ENCODE peak calls at places on chromosome 7, in seven cellular contexts. D, F, Z, B, Y, P and H are unnamed samples.
A peak's percentile ranks its signal among the peaks of the same experiment; 100 is the strongest.

GRCh38 chr7:94602181-94602580 is 53.8 kb downstream of the SGCE start:
- DNase-seq in D (no peak), F (no peak), Z (no peak), B (no peak), Y (no peak), P (no peak), H (no peak)

GRCh38 chr7:44289341-44290249 is 35.8 kb downstream of the CAMK2B start:
- DNase-seq in D (no peak), F (peak; percentile 36), Z (peak; percentile 23), B (peak; percentile 3), Y (peak; percentile 59), P (no peak), H (peak; percentile 32)

GRCh38 chr7:43677864-43678263 is 51.5 kb downstream of the COA1 start:
- DNase-seq in D (no peak), F (no peak), Z (no peak), B (no peak), Y (no peak), P (no peak), H (no peak)

GRCh38 chr7:121195859-121196588 is 132.8 kb upstream of the WNT16 start:
- DNase-seq in D (no peak), F (no peak), Z (no peak), B (no peak), Y (peak; percentile 59), P (no peak), H (no peak)

GRCh38 chr7:128883622-128884549 is 21.2 kb downstream of the ATP6V1F start:
- DNase-seq in D (peak; percentile 77), F (peak; percentile 87), Z (peak; percentile 83), B (peak; percentile 75), Y (peak; percentile 89), P (peak; percentile 74), H (peak; percentile 87)

GRCh38 chr7:79245623-79246249 is 207.7 kb downstream of the MAGI2 start:
- DNase-seq in D (no peak), F (no peak), Z (no peak), B (no peak), Y (no peak), P (no peak), H (no peak)

GRCh38 chr7:30888783-30889182 is 22.9 kb upstream of the AQP1 start:
- DNase-seq in D (no peak), F (no peak), Z (no peak), B (no peak), Y (peak; percentile 90), P (no peak), H (no peak)

GRCh38 chr7:59986-60675 is 132.2 kb upstream of the FAM20C start:
- DNase-seq in D (no peak), F (peak; percentile 30), Z (no peak), B (no peak), Y (no peak), P (no peak), H (peak; percentile 55)

GRCh38 chr7:37920619-37921339 is at the start of gene EPDR1:
- DNase-seq in D (peak; percentile 58), F (peak; percentile 76), Z (peak; percentile 54), B (peak; percentile 12), Y (peak; percentile 75), P (peak; percentile 31), H (peak; percentile 83)

GRCh38 chr7:32941181-32941995 is 15.9 kb upstream of the FKBP9 start:
- DNase-seq in D (no peak), F (no peak), Z (no peak), B (no peak), Y (no peak), P (no peak), H (no peak)

GRCh38 chr7:85471740-85472139 is 284.9 kb upstream of the SEMA3D start:
- DNase-seq in D (no peak), F (no peak), Z (no peak), B (no peak), Y (no peak), P (no peak), H (no peak)

GRCh38 chr7:152851881-152852417 is 92.4 kb downstream of the ACTR3B start:
- DNase-seq in D (no peak), F (no peak), Z (no peak), B (no peak), Y (no peak), P (no peak), H (no peak)

GRCh38 chr7:87404674-87405073 is 59.2 kb downstream of the CROT start:
- DNase-seq in D (no peak), F (no peak), Z (no peak), B (no peak), Y (no peak), P (no peak), H (no peak)

GRCh38 chr7:158351481-158351880 is 236.1 kb downstream of the PTPRN2 start:
- DNase-seq in D (no peak), F (peak; percentile 1), Z (no peak), B (no peak), Y (no peak), P (no peak), H (no peak)

GRCh38 chr7:101507791-101508252 is 121.3 kb downstream of the MYL10 start:
- DNase-seq in D (no peak), F (peak; percentile 36), Z (no peak), B (no peak), Y (no peak), P (no peak), H (no peak)

GRCh38 chr7:128167791-128168666 is 73.0 kb upstream of the LEP start:
- DNase-seq in D (no peak), F (no peak), Z (no peak), B (no peak), Y (no peak), P (no peak), H (no peak)

GRCh38 chr7:149220534-149220933 is 18.9 kb upstream of the ZNF212 start:
- DNase-seq in D (no peak), F (no peak), Z (no peak), B (no peak), Y (no peak), P (no peak), H (no peak)

GRCh38 chr7:37921876-37922275 is 1.4 kb downstream of the EPDR1 start:
- DNase-seq in D (no peak), F (no peak), Z (no peak), B (no peak), Y (no peak), P (no peak), H (no peak)

GRCh38 chr7:134752006-134752760 is 27.3 kb upstream of the CALD1 start:
- DNase-seq in D (no peak), F (no peak), Z (no peak), B (no peak), Y (no peak), P (no peak), H (no peak)
- H3K27ac ChIP-seq in D (no peak overlapping the region), F (no peak overlapping the region), Z (no peak overlapping the region), B (no peak overlapping the region), Y (no peak overlapping the region), P (no peak overlapping the region), H (no peak overlapping the region)

GRCh38 chr7:151249034-151249731 is 689 bp upstream of the SMARCD3 start:
- DNase-seq in D (peak; percentile 68), F (peak; percentile 68), Z (peak; percentile 58), B (no peak), Y (peak; percentile 89), P (peak; percentile 24), H (peak; percentile 79)

GRCh38 chr7:151249732-151250072 is 1.2 kb upstream of the SMARCD3 start:
- DNase-seq in D (no peak), F (no peak), Z (peak; percentile 81), B (no peak), Y (peak; percentile 86), P (no peak), H (peak; percentile 72)

GRCh38 chr7:151251926-151252835 is 3.7 kb upstream of the SMARCD3 start:
- DNase-seq in D (no peak), F (peak; percentile 72), Z (peak; percentile 84), B (no peak), Y (peak; percentile 83), P (no peak), H (peak; percentile 73)

GRCh38 chr7:151251328-151251925 is 2.9 kb upstream of the SMARCD3 start:
- DNase-seq in D (peak; percentile 70), F (peak; percentile 66), Z (peak; percentile 78), B (no peak), Y (peak; percentile 81), P (peak; percentile 15), H (peak; percentile 74)

GRCh38 chr7:151250181-151251095 is 1.9 kb upstream of the SMARCD3 start:
- DNase-seq in D (no peak), F (no peak), Z (no peak), B (no peak), Y (no peak), P (no peak), H (no peak)
- H3K27ac ChIP-seq in D (peak overlapping the region; percentile 77), F (peak overlapping the region; percentile 86), Z (peak overlapping the region; percentile 100), B (no peak overlapping the region), Y (peak overlapping the region; percentile 99), P (no peak overlapping the region), H (peak overlapping the region; percentile 89)

GRCh38 chr7:1862560-1862959 is 192.5 kb downstream of the ELFN1 start:
- DNase-seq in D (no peak), F (no peak), Z (no peak), B (no peak), Y (no peak), P (no peak), H (no peak)
- H3K27ac ChIP-seq in D (no peak overlapping the region), F (no peak overlapping the region), Z (no peak overlapping the region), B (no peak overlapping the region), Y (no peak overlapping the region), P (no peak overlapping the region), H (no peak overlapping the region)

GRCh38 chr7:40811666-40812065 is 676.9 kb downstream of the SUGCT start:
- DNase-seq in D (no peak), F (no peak), Z (no peak), B (no peak), Y (no peak), P (no peak), H (no peak)

GRCh38 chr7:40805361-40805760 is 670.6 kb downstream of the SUGCT start:
- DNase-seq in D (no peak), F (no peak), Z (no peak), B (no peak), Y (no peak), P (no peak), H (no peak)

GRCh38 chr7:40810274-40810673 is 675.5 kb downstream of the SUGCT start:
- DNase-seq in D (no peak), F (no peak), Z (no peak), B (no peak), Y (no peak), P (no peak), H (no peak)

GRCh38 chr7:40804477-40805215 is 669.8 kb downstream of the SUGCT start:
- DNase-seq in D (no peak), F (no peak), Z (no peak), B (no peak), Y (no peak), P (no peak), H (no peak)

DNA sequence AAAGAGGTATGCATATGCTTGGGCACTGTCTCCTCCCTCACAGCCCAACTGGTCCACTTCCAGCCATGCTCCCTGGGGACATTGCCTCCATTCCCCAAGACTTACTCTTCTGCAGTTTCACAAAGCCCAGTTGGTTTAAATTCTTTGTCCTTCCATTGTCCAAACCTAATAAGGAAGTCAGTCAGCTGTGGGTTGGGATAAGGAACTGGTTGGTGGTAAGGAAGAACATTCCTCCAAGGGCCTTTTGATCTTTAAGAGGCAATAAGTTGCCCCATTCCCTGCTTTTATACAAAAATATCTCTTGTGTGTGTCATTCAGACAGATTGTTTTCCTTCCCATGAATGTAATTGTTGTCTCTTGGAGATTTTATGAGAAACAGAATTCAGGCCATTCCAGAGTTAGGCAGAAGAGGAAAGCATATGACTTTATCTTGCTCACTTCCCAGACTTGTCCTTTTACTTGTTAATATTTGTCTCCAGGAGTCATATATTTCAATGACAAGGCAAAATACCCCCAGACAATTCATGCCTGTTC is 673.7 kb downstream of the SUGCT start:
- DNase-seq in D (no peak), F (no peak), Z (no peak), B (no peak), Y (peak; percentile 80), P (no peak), H (no peak)
- H3K27ac ChIP-seq in D (no peak overlapping the region), F (no peak overlapping the region), Z (no peak overlapping the region), B (no peak overlapping the region), Y (peak overlapping the region; percentile 71), P (no peak overlapping the region), H (no peak overlapping the region)